ENCODE peak calls at places on chromosomes 12 and 14, in five cellular contexts. P, U, O, K and H are unnamed samples. For H3K4me1, the result is how much of the 10 kb centered on the place peaks cover.

GRCh38 chr12:68122236-68122920 is 37.2 kb downstream of the IFNG start:
- DNase-seq in P (no peak), U (no peak), O (no peak), K (no peak), H (no peak)

GRCh38 chr14:72651081-72651480 is 242.8 kb downstream of the DPF3 start:
- DNase-seq in P (no peak), U (no peak), O (no peak), K (peak), H (no peak)

GRCh38 chr12:111558107-111558376 is 41.1 kb downstream of the ATXN2 start:
- DNase-seq in P (no peak), U (no peak), O (no peak), K (no peak), H (no peak)

GRCh38 chr12:64675795-64676194 is 65.5 kb downstream of the RASSF3 start:
- DNase-seq in P (no peak), U (peak), O (peak), K (no peak), H (no peak)

GRCh38 chr14:88063807-88064206 is 58.9 kb downstream of the GPR65 start:
- DNase-seq in P (no peak), U (no peak), O (no peak), K (no peak), H (no peak)

GRCh38 chr12:24496755-24497154 is 452.1 kb downstream of the BCAT1 start:
- DNase-seq in P (no peak), U (no peak), O (no peak), K (no peak), H (no peak)

GRCh38 chr14:37681486-37681885 is 86.1 kb downstream of the TTC6 start:
- DNase-seq in P (no peak), U (no peak), O (no peak), K (no peak), H (no peak)

GRCh38 chr12:123519151-123520001 is 14.1 kb downstream of the RILPL1 start:
- DNase-seq in P (peak), U (peak), O (peak), K (no peak), H (peak)

GRCh38 chr12:125145196-125145595 is 80.0 kb downstream of the AACS start:
- DNase-seq in P (no peak), U (no peak), O (no peak), K (no peak), H (no peak)

GRCh38 chr12:52615208-52615868 is 3.0 kb downstream of the KRT73 start:
- DNase-seq in P (peak), U (no peak), O (no peak), K (no peak), H (no peak)

GRCh38 chr14:30972882-30973582 is 52.4 kb upstream of the AP4S1 start:
- DNase-seq in P (no peak), U (no peak), O (no peak), K (no peak), H (peak)

GRCh38 chr14:39265741-39266588 is 32.2 kb downstream of the MIA2 start:
- DNase-seq in P (peak), U (no peak), O (peak), K (no peak), H (peak)

GRCh38 chr12:98352218-98352811 is 163.1 kb upstream of the TMPO start:
- DNase-seq in P (no peak), U (no peak), O (no peak), K (no peak), H (peak)

GRCh38 chr12:103930787-103931536 is 752 bp downstream of the HSP90B1 start:
- DNase-seq in P (no peak), U (peak), O (peak), K (peak), H (peak)

GRCh38 chr14:93369393-93370266 is 22.6 kb downstream of the COX8C start:
- DNase-seq in P (no peak), U (no peak), O (no peak), K (no peak), H (peak)

GRCh38 chr12:66352197-66352596 is 49.9 kb downstream of the HELB start:
- DNase-seq in P (no peak), U (no peak), O (no peak), K (no peak), H (peak)

GRCh38 chr14:81157431-81157830 is 63.3 kb downstream of the GTF2A1 start:
- DNase-seq in P (no peak), U (no peak), O (no peak), K (no peak), H (no peak)

GRCh38 chr14:63394856-63395255 is 76.1 kb upstream of the GPHB5 start:
- DNase-seq in P (no peak), U (no peak), O (no peak), K (no peak), H (no peak)

GRCh38 chr14:50334211-50334610 is 22.1 kb downstream of the DMAC2L start:
- DNase-seq in P (no peak), U (no peak), O (no peak), K (no peak), H (peak)

GRCh38 chr14:24948261-24948847 is 101.6 kb downstream of the STXBP6 start:
- DNase-seq in P (no peak), U (no peak), O (no peak), K (no peak), H (no peak)

GRCh38 chr12:63151061-63151897 is at the start of gene AVPR1A:
- DNase-seq in P (no peak), U (peak), O (peak), K (no peak), H (no peak)

GRCh38 chr12:9869307-9870161 is at the start of gene CLEC2B:
- DNase-seq in P (no peak), U (no peak), O (no peak), K (peak), H (peak)

GRCh38 chr12:128820723-128821432 is 2.9 kb downstream of the SLC15A4 start:
- DNase-seq in P (no peak), U (no peak), O (peak), K (no peak), H (no peak)
- H3K4me1 ChIP-seq in P (under half), U (half or more), O (half or more), K (under half), H (under half)

DNA sequence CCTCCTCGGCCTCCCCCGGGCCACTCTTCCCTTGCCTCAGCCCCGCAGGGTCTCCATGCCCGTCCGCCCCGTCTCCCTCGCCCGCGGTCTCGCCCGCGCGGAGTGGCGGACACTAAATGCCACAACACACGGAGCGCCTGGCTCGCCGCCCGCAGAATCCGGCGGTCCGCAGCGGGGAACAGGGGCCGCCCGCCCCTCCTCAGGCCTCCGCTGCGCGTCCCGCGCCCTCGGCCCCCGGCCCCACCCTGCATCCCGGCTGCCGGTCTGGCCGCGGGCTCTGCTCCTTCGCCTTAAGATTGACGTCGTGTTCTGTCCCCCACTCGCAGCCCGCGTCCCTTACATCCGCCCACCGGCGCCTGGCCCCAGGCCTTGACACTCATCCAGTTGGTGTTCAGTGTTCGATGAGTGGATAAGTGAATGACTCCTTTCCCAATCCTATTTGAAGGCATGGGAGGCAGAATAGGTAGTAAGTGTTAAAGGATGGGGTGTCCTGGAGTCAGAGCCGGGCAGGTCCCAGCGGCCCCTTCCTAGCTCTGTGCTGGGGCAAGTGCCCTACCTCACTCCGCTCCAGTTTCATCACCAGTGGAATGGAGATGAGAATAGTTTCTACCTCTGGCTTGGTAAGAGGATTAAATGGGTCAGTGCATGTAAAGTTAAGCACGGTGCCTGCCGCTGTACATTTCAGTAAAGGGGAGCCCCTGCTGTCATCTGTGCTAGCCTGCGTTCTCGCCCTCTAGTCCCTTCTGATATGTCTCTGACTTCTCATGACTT is 626 bp downstream of the TECPR2 start:
- DNase-seq in P (peak), U (no peak), O (no peak), K (no peak), H (peak)
- H3K27ac ChIP-seq in P (peak), U (peak), O (peak), K (peak), H (peak)

DNA sequence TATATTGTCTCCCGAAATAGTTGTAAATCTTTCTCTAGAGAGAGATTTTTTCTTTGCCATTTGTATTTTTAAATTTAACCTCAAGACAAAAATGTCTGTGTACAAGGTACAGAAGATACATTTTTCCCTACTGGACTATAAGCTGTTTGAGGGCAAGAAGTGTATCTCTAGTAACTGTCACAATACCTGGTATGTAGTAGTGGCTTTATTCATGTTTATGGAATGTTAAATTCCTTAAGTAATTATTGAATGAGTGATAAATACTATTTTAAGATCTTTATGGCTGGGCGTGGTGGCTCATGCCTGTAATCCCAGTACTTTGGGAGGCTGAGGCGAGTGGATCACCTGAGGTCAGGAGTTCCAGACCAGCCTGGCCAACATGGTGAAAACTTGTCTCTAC is 24.4 kb upstream of the CDK17 start:
- DNase-seq in P (no peak), U (no peak), O (no peak), K (no peak), H (no peak)
- H3K4me1 ChIP-seq in P (under half), U (under half), O (under half), K (under half), H (under half)

DNA sequence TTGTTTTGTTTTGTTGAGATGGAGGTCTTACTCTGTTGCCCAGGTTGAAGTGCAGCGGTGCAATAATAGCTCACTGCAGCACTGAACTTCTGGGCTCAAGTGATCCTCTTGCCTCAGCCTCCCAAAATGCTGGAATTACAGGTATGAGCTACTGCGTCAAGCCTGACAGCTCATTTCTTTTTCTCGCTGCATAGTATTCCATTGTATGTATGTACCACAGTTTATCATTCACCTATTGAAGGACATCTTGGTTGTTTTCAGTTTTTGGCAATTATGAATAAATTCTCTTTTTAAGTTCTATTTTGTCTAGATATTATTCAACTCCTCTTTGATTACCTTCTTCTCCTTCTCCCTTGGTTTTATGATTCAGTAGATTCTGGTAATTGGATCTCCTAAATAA is 13.5 kb downstream of the HSD17B6 start:
- DNase-seq in P (no peak), U (no peak), O (no peak), K (no peak), H (no peak)
- H3K27ac ChIP-seq in P (no peak), U (no peak), O (no peak), K (no peak), H (no peak)

GRCh38 chr14:68815288-68816182 is 22.7 kb upstream of the ZFP36L1 start:
- DNase-seq in P (peak), U (peak), O (no peak), K (no peak), H (no peak)
- H3K4me1 ChIP-seq in P (under half), U (under half), O (half or more), K (under half), H (under half)

DNA sequence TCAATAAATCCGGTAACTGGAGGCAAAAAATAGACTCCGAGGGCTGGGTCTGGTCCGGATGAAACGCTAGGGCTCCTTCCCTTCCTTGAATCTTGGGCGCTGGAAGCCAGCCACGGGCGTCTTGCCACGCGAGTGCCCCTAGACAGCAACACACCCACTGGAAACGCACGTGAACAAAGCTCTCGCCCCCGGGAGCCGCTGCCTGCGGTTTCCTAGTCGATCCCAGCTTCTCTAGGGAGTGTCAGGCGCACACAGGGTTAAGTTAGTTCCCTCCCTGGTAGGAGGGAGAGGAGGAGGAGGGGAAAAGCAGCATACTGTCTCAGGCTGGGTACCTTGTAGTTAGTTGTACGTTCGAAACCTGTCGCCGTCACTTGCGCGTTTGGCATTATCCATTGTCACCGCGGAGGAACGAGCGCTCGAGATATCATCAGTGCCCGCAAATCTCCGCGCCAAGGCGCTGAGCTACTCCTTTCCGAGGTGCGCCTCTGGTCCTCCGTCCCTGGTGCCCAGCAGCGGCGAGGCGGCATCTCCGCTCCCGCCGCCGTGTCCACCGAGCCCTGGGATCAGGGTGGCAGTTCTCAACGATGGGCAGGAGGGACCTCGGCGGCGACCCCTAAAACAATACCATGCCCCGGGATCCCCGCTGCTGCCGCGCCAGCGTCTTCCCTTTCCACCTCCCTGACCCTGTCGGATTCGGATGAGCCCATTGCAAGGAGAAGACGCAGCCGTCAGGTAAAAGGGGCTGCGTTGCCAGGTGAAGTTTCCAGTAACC is at the start of gene FLRT2:
- DNase-seq in P (peak), U (peak), O (peak), K (peak), H (no peak)
- H3K27ac ChIP-seq in P (peak), U (peak), O (peak), K (peak), H (no peak)

DNA sequence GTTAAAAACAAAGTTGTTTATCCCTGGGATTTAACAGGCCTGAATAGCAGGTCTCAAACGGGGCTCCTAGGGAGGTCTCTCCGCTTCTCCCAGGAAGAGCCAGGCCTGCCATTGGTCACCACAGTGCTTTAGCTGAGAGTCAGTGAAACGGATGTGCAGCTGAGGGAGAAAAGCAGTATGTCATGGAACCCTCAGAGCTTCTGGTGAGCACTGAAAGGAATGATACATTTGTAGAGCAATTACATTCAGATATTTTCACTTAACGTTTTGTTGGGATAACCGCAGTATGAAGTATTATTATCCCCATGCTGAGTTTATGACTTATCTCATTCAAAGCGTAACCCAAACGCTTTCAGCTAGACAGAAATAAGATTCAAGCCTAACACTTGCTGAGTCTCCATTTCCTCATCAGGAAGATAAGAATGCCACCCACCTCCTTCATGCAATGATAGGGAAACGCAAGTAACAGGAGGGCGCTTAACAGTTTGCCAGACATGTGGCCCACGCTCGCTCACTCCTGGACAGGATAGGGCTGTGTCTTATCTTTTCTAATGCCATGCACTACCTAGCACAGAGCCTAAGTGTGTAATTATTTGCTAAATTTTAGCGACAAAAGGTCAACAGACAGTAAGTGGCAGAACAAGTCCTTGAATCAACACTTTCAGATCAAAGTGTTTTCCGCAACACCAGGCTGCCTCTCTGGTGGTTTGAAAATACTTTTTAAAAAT is 28.2 kb downstream of the DAD1 start:
- DNase-seq in P (no peak), U (peak), O (no peak), K (no peak), H (no peak)
- H3K4me1 ChIP-seq in P (under half), U (half or more), O (half or more), K (under half), H (under half)

DNA sequence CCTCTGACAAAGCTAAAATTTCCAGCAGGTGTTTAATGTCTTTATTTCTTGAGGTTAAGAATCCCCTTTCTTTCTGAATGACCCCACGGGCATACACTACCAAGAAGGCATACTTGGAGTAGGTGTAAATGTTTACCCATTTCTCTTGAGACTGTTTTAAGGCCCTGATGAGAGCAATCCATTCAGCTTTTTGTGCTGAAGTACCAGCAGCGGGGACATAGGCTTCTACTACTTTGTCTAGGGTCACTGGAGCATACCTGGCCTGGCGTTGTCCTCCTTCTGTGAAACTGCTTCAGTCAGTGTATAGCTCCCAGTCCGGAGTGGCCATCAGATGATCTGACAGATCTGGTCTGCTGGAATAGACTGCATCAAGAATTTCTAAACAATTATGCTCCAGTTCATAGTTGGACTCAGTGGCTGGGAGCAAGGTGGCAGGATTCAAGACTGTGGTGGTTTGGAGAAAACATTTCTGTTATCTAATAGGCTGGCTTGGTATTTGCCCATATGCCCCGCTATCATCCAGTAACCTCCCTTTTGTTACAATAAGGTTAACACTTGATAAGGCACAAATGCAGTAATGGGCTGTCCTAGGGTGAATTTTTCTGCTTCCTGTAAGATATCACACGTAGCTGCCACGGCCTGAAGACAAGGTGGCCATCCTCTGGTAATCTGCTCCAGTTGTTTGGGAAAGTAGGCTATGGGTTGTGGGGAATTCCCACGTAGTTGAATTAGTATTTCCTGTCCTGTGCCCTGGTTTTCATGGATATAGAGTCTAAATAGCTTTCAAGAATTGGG is 22.9 kb downstream of the ANG start:
- DNase-seq in P (no peak), U (no peak), O (no peak), K (no peak), H (no peak)
- H3K27ac ChIP-seq in P (no peak), U (no peak), O (no peak), K (no peak), H (no peak)

DNA sequence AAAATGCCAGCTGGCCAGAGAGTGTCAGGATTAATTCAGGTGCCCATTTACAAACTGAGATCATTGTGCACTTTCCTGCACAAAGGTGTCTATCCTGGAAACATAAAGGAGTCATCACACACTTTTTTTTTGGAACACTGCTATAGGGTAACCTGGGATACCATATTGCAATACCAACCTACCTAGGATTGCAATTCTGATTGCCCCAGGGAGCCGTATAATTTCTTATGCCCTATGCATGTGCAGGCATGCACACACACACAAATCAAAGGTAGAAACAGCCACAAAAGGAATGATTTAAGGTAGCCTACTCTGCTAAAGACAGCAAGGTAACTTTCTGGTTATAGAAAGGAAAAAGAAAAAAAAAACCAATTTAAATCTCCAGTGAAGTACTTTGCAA is 285.3 kb upstream of the KITLG start:
- DNase-seq in P (no peak), U (no peak), O (no peak), K (no peak), H (no peak)
- H3K4me1 ChIP-seq in P (under half), U (under half), O (under half), K (under half), H (under half)

DNA sequence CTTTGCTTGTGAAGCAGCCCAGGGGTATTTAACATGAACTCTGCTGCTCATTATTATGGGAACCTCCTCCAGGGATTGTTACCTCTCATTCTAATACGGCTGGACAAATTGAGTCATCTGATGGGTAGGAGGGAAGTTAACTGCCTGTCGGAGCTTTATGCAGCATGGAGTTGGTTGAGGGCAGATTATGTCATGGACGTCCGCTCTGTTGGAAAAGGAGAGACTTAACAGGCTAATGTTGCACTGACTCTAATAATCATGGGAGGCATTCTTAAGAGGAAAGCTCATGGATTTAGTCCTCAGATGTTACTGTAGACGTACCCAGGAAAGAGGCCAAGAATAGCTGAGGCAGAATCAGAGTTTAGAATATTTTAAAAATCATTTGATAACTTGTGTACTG is 9.9 kb downstream of the POP5 start:
- DNase-seq in P (no peak), U (no peak), O (no peak), K (no peak), H (no peak)
- H3K27ac ChIP-seq in P (peak), U (no peak), O (no peak), K (no peak), H (no peak)